ENCODE peak calls at places on chromosomes 13 and 19, in eight cellular contexts. One of them, this sample, is unnamed.

GRCh38 chr19:13026478-13026999 is 31.3 kb downstream of the NFIX start:
- DNase-seq in PC-3: peak
- DNase-seq in breast epithelium: no peak
- DNase-seq in lung: no peak
- DNase-seq in endothelial cell of umbilical vein: peak
- DNase-seq in uterus: no peak
- DNase-seq in tibial artery: no peak
- DNase-seq in CD4-positive, alpha-beta T cell: no peak
- DNase-seq in this sample: no peak

GRCh38 chr13:19606152-19606551 is 27.3 kb upstream of the MPHOSPH8 start:
- DNase-seq in PC-3: peak
- DNase-seq in breast epithelium: no peak
- DNase-seq in lung: no peak
- DNase-seq in endothelial cell of umbilical vein: no peak
- DNase-seq in uterus: no peak
- DNase-seq in tibial artery: no peak
- DNase-seq in CD4-positive, alpha-beta T cell: no peak
- DNase-seq in this sample: no peak

GRCh38 chr13:47258384-47258783 is 361.5 kb upstream of the HTR2A start:
- DNase-seq in PC-3: no peak
- DNase-seq in breast epithelium: peak
- DNase-seq in lung: no peak
- DNase-seq in endothelial cell of umbilical vein: no peak
- DNase-seq in uterus: no peak
- DNase-seq in tibial artery: no peak
- DNase-seq in CD4-positive, alpha-beta T cell: no peak
- DNase-seq in this sample: no peak

GRCh38 chr13:111388851-111389500 is 68.5 kb downstream of the TEX29 start:
- DNase-seq in PC-3: no peak
- DNase-seq in breast epithelium: no peak
- DNase-seq in lung: no peak
- DNase-seq in endothelial cell of umbilical vein: no peak
- DNase-seq in uterus: no peak
- DNase-seq in tibial artery: peak
- DNase-seq in CD4-positive, alpha-beta T cell: peak
- DNase-seq in this sample: no peak

GRCh38 chr19:5913739-5914357 is at the start of gene CAPS:
- DNase-seq in PC-3: peak
- DNase-seq in breast epithelium: peak
- DNase-seq in lung: peak
- DNase-seq in endothelial cell of umbilical vein: no peak
- DNase-seq in uterus: no peak
- DNase-seq in tibial artery: peak
- DNase-seq in CD4-positive, alpha-beta T cell: no peak
- DNase-seq in this sample: peak

GRCh38 chr13:79811170-79811569 is 330.2 kb downstream of the NDFIP2 start:
- DNase-seq in PC-3: no peak
- DNase-seq in breast epithelium: no peak
- DNase-seq in lung: no peak
- DNase-seq in endothelial cell of umbilical vein: no peak
- DNase-seq in uterus: no peak
- DNase-seq in tibial artery: no peak
- DNase-seq in CD4-positive, alpha-beta T cell: no peak
- DNase-seq in this sample: no peak

GRCh38 chr13:22134261-22134660 is 463.4 kb downstream of the FGF9 start:
- DNase-seq in PC-3: no peak
- DNase-seq in breast epithelium: no peak
- DNase-seq in lung: no peak
- DNase-seq in endothelial cell of umbilical vein: no peak
- DNase-seq in uterus: no peak
- DNase-seq in tibial artery: no peak
- DNase-seq in CD4-positive, alpha-beta T cell: no peak
- DNase-seq in this sample: no peak

GRCh38 chr19:46791944-46792343 is 3.5 kb upstream of the SLC1A5 start:
- DNase-seq in PC-3: no peak
- DNase-seq in breast epithelium: no peak
- DNase-seq in lung: no peak
- DNase-seq in endothelial cell of umbilical vein: no peak
- DNase-seq in uterus: no peak
- DNase-seq in tibial artery: no peak
- DNase-seq in CD4-positive, alpha-beta T cell: no peak
- DNase-seq in this sample: no peak

GRCh38 chr13:84677836-84678235 is 795.6 kb upstream of the SLITRK1 start:
- DNase-seq in PC-3: peak
- DNase-seq in breast epithelium: no peak
- DNase-seq in lung: no peak
- DNase-seq in endothelial cell of umbilical vein: no peak
- DNase-seq in uterus: no peak
- DNase-seq in tibial artery: no peak
- DNase-seq in CD4-positive, alpha-beta T cell: no peak
- DNase-seq in this sample: no peak

GRCh38 chr13:27281420-27281819 is 10.8 kb downstream of the RASL11A start:
- DNase-seq in PC-3: peak
- DNase-seq in breast epithelium: no peak
- DNase-seq in lung: no peak
- DNase-seq in endothelial cell of umbilical vein: no peak
- DNase-seq in uterus: no peak
- DNase-seq in tibial artery: no peak
- DNase-seq in CD4-positive, alpha-beta T cell: no peak
- DNase-seq in this sample: no peak

GRCh38 chr19:31826325-31826724 is 477.1 kb upstream of the TSHZ3 start:
- DNase-seq in PC-3: no peak
- DNase-seq in breast epithelium: no peak
- DNase-seq in lung: no peak
- DNase-seq in endothelial cell of umbilical vein: no peak
- DNase-seq in uterus: no peak
- DNase-seq in tibial artery: no peak
- DNase-seq in CD4-positive, alpha-beta T cell: no peak
- DNase-seq in this sample: no peak

GRCh38 chr13:23570931-23571330 is 719 bp downstream of the TNFRSF19 start:
- DNase-seq in PC-3: peak
- DNase-seq in breast epithelium: no peak
- DNase-seq in lung: no peak
- DNase-seq in endothelial cell of umbilical vein: no peak
- DNase-seq in uterus: no peak
- DNase-seq in tibial artery: no peak
- DNase-seq in CD4-positive, alpha-beta T cell: no peak
- DNase-seq in this sample: no peak

GRCh38 chr13:80237646-80238045 is 103.3 kb downstream of the SPRY2 start:
- DNase-seq in PC-3: no peak
- DNase-seq in breast epithelium: no peak
- DNase-seq in lung: no peak
- DNase-seq in endothelial cell of umbilical vein: no peak
- DNase-seq in uterus: no peak
- DNase-seq in tibial artery: no peak
- DNase-seq in CD4-positive, alpha-beta T cell: no peak
- DNase-seq in this sample: no peak

GRCh38 chr13:27132538-27132937 is 39.1 kb downstream of the USP12 start:
- DNase-seq in PC-3: no peak
- DNase-seq in breast epithelium: no peak
- DNase-seq in lung: no peak
- DNase-seq in endothelial cell of umbilical vein: peak
- DNase-seq in uterus: no peak
- DNase-seq in tibial artery: no peak
- DNase-seq in CD4-positive, alpha-beta T cell: no peak
- DNase-seq in this sample: no peak

GRCh38 chr13:31807090-31807541 is 67.8 kb downstream of the RXFP2 start:
- DNase-seq in PC-3: no peak
- DNase-seq in breast epithelium: no peak
- DNase-seq in lung: no peak
- DNase-seq in endothelial cell of umbilical vein: no peak
- DNase-seq in uterus: no peak
- DNase-seq in tibial artery: no peak
- DNase-seq in CD4-positive, alpha-beta T cell: peak
- DNase-seq in this sample: no peak

GRCh38 chr13:22275393-22275792 is 604.5 kb downstream of the FGF9 start:
- DNase-seq in PC-3: no peak
- DNase-seq in breast epithelium: no peak
- DNase-seq in lung: no peak
- DNase-seq in endothelial cell of umbilical vein: no peak
- DNase-seq in uterus: no peak
- DNase-seq in tibial artery: no peak
- DNase-seq in CD4-positive, alpha-beta T cell: no peak
- DNase-seq in this sample: no peak

GRCh38 chr13:48235100-48235813 is 2.3 kb downstream of the ITM2B start:
- DNase-seq in PC-3: peak
- DNase-seq in breast epithelium: peak
- DNase-seq in lung: no peak
- DNase-seq in endothelial cell of umbilical vein: peak
- DNase-seq in uterus: no peak
- DNase-seq in tibial artery: peak
- DNase-seq in CD4-positive, alpha-beta T cell: no peak
- DNase-seq in this sample: peak

GRCh38 chr19:9295411-9295849 is 14.2 kb downstream of the ZNF699 start:
- DNase-seq in PC-3: no peak
- DNase-seq in breast epithelium: no peak
- DNase-seq in lung: no peak
- DNase-seq in endothelial cell of umbilical vein: no peak
- DNase-seq in uterus: no peak
- DNase-seq in tibial artery: no peak
- DNase-seq in CD4-positive, alpha-beta T cell: no peak
- DNase-seq in this sample: no peak

DNA sequence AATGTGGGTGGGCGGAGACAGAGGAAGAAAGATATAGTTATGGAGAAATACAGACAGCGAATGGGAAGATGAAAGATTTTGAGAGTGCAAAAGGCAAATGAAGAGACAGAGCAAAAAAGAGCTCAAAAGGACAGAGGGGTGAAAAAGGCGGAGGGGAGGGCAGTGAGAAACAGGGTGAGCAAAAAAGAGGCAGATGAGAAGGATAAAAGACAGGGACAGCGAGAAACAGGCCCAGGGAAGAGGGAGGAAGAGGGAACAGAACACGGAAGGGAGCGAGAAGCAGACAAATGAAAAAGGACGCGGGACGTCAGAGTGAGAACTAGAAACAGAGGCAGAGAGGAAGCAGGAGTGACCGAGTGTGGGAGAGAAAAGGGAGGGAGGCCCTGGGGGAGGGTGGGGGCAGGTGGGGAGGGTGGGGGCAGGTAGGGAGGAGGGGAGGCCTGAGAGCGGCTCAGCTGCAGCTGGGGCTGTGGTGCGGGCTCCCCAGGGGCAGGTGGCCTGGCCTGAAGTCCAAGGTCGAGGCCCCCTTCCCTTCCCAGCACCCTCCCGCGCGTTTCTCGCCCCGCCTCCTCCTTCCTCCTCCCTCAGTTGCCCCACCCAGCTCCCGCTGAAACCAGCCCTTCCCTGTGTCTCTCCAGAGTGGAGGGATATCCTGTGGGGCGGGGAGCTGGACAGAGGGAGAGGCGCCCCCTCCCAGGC is 2.9 kb downstream of the KLK1 start:
- DNase-seq in PC-3: no peak
- DNase-seq in breast epithelium: no peak
- DNase-seq in lung: no peak
- DNase-seq in endothelial cell of umbilical vein: no peak
- DNase-seq in uterus: no peak
- DNase-seq in tibial artery: no peak
- DNase-seq in CD4-positive, alpha-beta T cell: no peak
- DNase-seq in this sample: no peak
- H3K27ac ChIP-seq in PC-3: no peak
- H3K27ac ChIP-seq in breast epithelium: peak
- H3K27ac ChIP-seq in lung: no peak
- H3K27ac ChIP-seq in endothelial cell of umbilical vein: no peak
- H3K27ac ChIP-seq in uterus: no peak
- H3K27ac ChIP-seq in tibial artery: no peak
- H3K27ac ChIP-seq in CD4-positive, alpha-beta T cell: no peak
- H3K27ac ChIP-seq in this sample: no peak

DNA sequence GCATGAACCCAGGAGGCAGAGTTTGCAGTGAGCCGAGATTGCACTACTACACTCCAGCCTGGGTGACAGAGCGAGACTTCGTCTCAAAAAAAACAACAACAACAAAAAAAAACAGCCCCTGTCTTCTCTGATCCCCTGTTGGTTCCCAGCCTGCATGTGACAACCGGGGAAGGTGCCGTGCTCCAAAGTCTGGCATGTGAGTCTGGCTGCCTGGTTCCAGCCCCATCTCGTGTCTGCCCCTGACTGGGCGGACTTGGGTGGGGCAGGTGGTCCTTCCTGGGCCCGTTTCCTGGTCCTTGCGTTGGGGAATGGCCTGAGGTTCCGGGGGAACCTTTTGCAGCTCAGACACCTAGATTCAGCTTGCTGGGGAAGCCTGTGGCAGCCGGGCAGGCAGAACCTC is 50.5 kb downstream of the DNM2 start:
- DNase-seq in PC-3: no peak
- DNase-seq in breast epithelium: no peak
- DNase-seq in lung: no peak
- DNase-seq in endothelial cell of umbilical vein: no peak
- DNase-seq in uterus: no peak
- DNase-seq in tibial artery: no peak
- DNase-seq in CD4-positive, alpha-beta T cell: no peak
- DNase-seq in this sample: no peak
- H3K27ac ChIP-seq in PC-3: no peak
- H3K27ac ChIP-seq in breast epithelium: peak
- H3K27ac ChIP-seq in lung: no peak
- H3K27ac ChIP-seq in endothelial cell of umbilical vein: no peak
- H3K27ac ChIP-seq in uterus: no peak
- H3K27ac ChIP-seq in tibial artery: no peak
- H3K27ac ChIP-seq in CD4-positive, alpha-beta T cell: no peak
- H3K27ac ChIP-seq in this sample: peak

GRCh38 chr13:73533111-73533510 is 474.3 kb downstream of the KLF5 start:
- DNase-seq in PC-3: no peak
- DNase-seq in breast epithelium: no peak
- DNase-seq in lung: no peak
- DNase-seq in endothelial cell of umbilical vein: no peak
- DNase-seq in uterus: no peak
- DNase-seq in tibial artery: no peak
- DNase-seq in CD4-positive, alpha-beta T cell: no peak
- DNase-seq in this sample: no peak
- H3K27ac ChIP-seq in PC-3: no peak
- H3K27ac ChIP-seq in breast epithelium: no peak
- H3K27ac ChIP-seq in lung: no peak
- H3K27ac ChIP-seq in endothelial cell of umbilical vein: no peak
- H3K27ac ChIP-seq in uterus: no peak
- H3K27ac ChIP-seq in tibial artery: no peak
- H3K27ac ChIP-seq in CD4-positive, alpha-beta T cell: no peak
- H3K27ac ChIP-seq in this sample: no peak

DNA sequence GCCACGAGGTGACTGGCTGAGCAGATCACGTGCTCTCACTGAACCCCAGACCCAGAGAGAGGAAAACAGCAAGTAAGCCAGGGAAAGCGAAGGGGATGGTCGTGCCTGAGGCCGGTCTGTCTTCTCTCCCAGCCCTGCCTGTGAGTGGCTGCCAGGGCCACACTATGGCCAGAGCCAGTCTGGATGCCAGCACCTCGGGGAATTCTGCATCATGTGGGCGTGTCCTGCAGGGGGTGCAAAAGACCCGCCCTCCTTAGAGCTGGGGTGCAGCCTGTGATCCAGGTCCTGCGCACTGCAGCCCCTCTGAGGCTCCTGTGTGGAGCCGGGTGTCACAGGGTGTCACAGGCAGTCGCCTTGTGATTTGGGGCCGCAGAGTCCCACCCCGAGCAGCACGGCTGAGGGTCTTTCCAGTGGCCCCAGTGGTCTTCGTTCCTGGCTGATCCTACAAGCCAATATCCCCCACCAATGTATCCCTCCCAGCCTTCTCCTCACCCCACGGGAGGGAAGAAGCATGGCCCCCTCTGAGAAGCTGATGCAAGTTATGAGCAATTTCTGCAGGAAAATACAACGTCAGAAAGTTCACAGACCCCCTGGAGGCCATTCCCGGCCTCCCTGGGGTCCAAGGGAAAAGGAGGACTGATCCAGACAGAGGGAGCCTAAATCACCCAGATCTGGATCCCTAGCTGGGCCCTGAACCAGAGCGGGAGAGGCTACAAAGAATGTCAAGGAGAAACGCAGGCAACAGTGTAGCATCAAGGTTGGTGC is 7.7 kb downstream of the PPP1R12C start:
- DNase-seq in PC-3: no peak
- DNase-seq in breast epithelium: no peak
- DNase-seq in lung: no peak
- DNase-seq in endothelial cell of umbilical vein: no peak
- DNase-seq in uterus: no peak
- DNase-seq in tibial artery: no peak
- DNase-seq in CD4-positive, alpha-beta T cell: no peak
- DNase-seq in this sample: no peak
- H3K27ac ChIP-seq in PC-3: no peak
- H3K27ac ChIP-seq in breast epithelium: peak
- H3K27ac ChIP-seq in lung: no peak
- H3K27ac ChIP-seq in endothelial cell of umbilical vein: no peak
- H3K27ac ChIP-seq in uterus: peak
- H3K27ac ChIP-seq in tibial artery: no peak
- H3K27ac ChIP-seq in CD4-positive, alpha-beta T cell: no peak
- H3K27ac ChIP-seq in this sample: no peak